ENCODE peak calls at places on chromosomes 1 and 21, in ten cellular contexts. A is RWPE1; N is left kidney; Y is activated effector memory CD4-positive, alpha-beta T cell treated with Interleukin-2 at 50 U/mL for 16 hours; V is activated CD4-positive, alpha-beta T cell treated with anti-CD3 and anti-CD28 coated beads, Interleukin-2, amount 50 U/mL, for 4 hours; W is stimulated activated CD8-positive, alpha-beta memory T cell treated with anti-CD3 and anti-CD28 coated beads, Interleukin-2, amount 100 ng/mL, for 48 hours; T is choroid plexus epithelial cell; S is fibroblast of lung; K is T follicular helper cell; X is COR-L47. O is an unnamed sample.

GRCh38 chr1:34983700-34984355 is 1.3 kb downstream of the TMEM35B start:
- DNase-seq in K (no peak), A (peak), S (no peak), X (no peak), Y (no peak), T (peak), N (peak), V (no peak), W (no peak), O (peak)

GRCh38 chr1:226404063-226404903 is 3.6 kb downstream of the PARP1 start:
- DNase-seq in W (no peak), V (no peak), A (no peak), N (no peak), S (peak), K (no peak), T (peak), X (no peak), Y (no peak), O (no peak)

GRCh38 chr1:4752059-4752458 is 97.7 kb downstream of the AJAP1 start:
- DNase-seq in W (no peak), Y (no peak), S (no peak), X (no peak), K (no peak), A (no peak), V (no peak), N (peak), T (no peak), O (no peak)

GRCh38 chr1:39258146-39258924 is 53.8 kb downstream of the MACF1 start:
- DNase-seq in X (peak), S (peak), W (no peak), T (peak), V (peak), A (peak), K (peak), N (peak), Y (peak), O (peak)

GRCh38 chr1:5928714-5929400 is 63.4 kb downstream of the NPHP4 start:
- DNase-seq in A (no peak), S (no peak), T (no peak), V (no peak), N (no peak), Y (no peak), W (no peak), X (no peak), K (no peak), O (no peak)

GRCh38 chr1:153790282-153790995 is 15.2 kb downstream of the SLC27A3 start:
- DNase-seq in W (no peak), S (peak), K (no peak), T (peak), V (no peak), Y (no peak), X (peak), N (peak), A (no peak), O (peak)

GRCh38 chr1:15852036-15852827 is 4.7 kb downstream of the SPEN start:
- DNase-seq in N (no peak), V (no peak), T (no peak), A (no peak), Y (no peak), X (no peak), W (no peak), K (no peak), S (no peak), O (peak)

GRCh38 chr21:19999369-20000272 is 998.6 kb upstream of the NCAM2 start:
- DNase-seq in V (no peak), N (no peak), Y (no peak), X (no peak), K (no peak), W (no peak), S (no peak), A (no peak), T (no peak), O (no peak)

GRCh38 chr1:19344372-19344810 is 32.3 kb downstream of the SLC66A1 start:
- DNase-seq in V (peak), A (peak), S (peak), N (peak), T (peak), W (peak), K (peak), X (peak), Y (peak), O (peak)

GRCh38 chr1:15028117-15028516 is 125.4 kb upstream of the TMEM51 start:
- DNase-seq in N (peak), X (no peak), A (peak), T (peak), K (no peak), W (no peak), S (peak), Y (no peak), V (no peak), O (no peak)

O was measured in dermis blood vessel endothelial cell.